ENCODE peak calls at places on chromosomes 12 and 14, in seven cellular contexts. One of them, this sample, is unnamed.

GRCh38 chr14:24252289-24253124 is 10.1 kb upstream of the TINF2 start:
- DNase-seq in AG10803: no peak
- DNase-seq in WTC11: no peak
- DNase-seq in CD4-positive, alpha-beta T cell: no peak
- DNase-seq in SK-N-SH: no peak
- DNase-seq in GM23338: no peak
- DNase-seq in lung: no peak
- DNase-seq in this sample: no peak

GRCh38 chr12:60393093-60393492 is 797.3 kb downstream of the SLC16A7 start:
- DNase-seq in AG10803: no peak
- DNase-seq in WTC11: no peak
- DNase-seq in CD4-positive, alpha-beta T cell: no peak
- DNase-seq in SK-N-SH: no peak
- DNase-seq in GM23338: no peak
- DNase-seq in lung: no peak
- DNase-seq in this sample: no peak

GRCh38 chr12:84911331-84912190 is 1.0 kb downstream of the SLC6A15 start:
- DNase-seq in AG10803: peak
- DNase-seq in WTC11: peak
- DNase-seq in CD4-positive, alpha-beta T cell: no peak
- DNase-seq in SK-N-SH: peak
- DNase-seq in GM23338: peak
- DNase-seq in lung: no peak
- DNase-seq in this sample: peak

GRCh38 chr14:60656755-60657608 is 7.7 kb upstream of the SIX1 start:
- DNase-seq in AG10803: peak
- DNase-seq in WTC11: peak
- DNase-seq in CD4-positive, alpha-beta T cell: no peak
- DNase-seq in SK-N-SH: peak
- DNase-seq in GM23338: peak
- DNase-seq in lung: no peak
- DNase-seq in this sample: peak

GRCh38 chr12:30701056-30701455 is 5.4 kb upstream of the IPO8 start:
- DNase-seq in AG10803: no peak
- DNase-seq in WTC11: no peak
- DNase-seq in CD4-positive, alpha-beta T cell: no peak
- DNase-seq in SK-N-SH: no peak
- DNase-seq in GM23338: no peak
- DNase-seq in lung: no peak
- DNase-seq in this sample: no peak

GRCh38 chr14:60931206-60931605 is 49.7 kb downstream of the TRMT5 start:
- DNase-seq in AG10803: no peak
- DNase-seq in WTC11: no peak
- DNase-seq in CD4-positive, alpha-beta T cell: no peak
- DNase-seq in SK-N-SH: no peak
- DNase-seq in GM23338: no peak
- DNase-seq in lung: no peak
- DNase-seq in this sample: no peak

GRCh38 chr12:69332815-69333358 is 15.3 kb upstream of the LYZ start:
- DNase-seq in AG10803: no peak
- DNase-seq in WTC11: no peak
- DNase-seq in CD4-positive, alpha-beta T cell: no peak
- DNase-seq in SK-N-SH: no peak
- DNase-seq in GM23338: no peak
- DNase-seq in lung: no peak
- DNase-seq in this sample: no peak

GRCh38 chr12:52769946-52770345 is 7.2 kb downstream of the KRT76 start:
- DNase-seq in AG10803: no peak
- DNase-seq in WTC11: no peak
- DNase-seq in CD4-positive, alpha-beta T cell: no peak
- DNase-seq in SK-N-SH: no peak
- DNase-seq in GM23338: no peak
- DNase-seq in lung: no peak
- DNase-seq in this sample: no peak

GRCh38 chr12:106107566-106107965 is 31.2 kb downstream of the NUAK1 start:
- DNase-seq in AG10803: peak
- DNase-seq in WTC11: no peak
- DNase-seq in CD4-positive, alpha-beta T cell: no peak
- DNase-seq in SK-N-SH: no peak
- DNase-seq in GM23338: no peak
- DNase-seq in lung: no peak
- DNase-seq in this sample: peak

GRCh38 chr12:16612647-16613046 is 6.7 kb upstream of the LMO3 start:
- DNase-seq in AG10803: peak
- DNase-seq in WTC11: no peak
- DNase-seq in CD4-positive, alpha-beta T cell: no peak
- DNase-seq in SK-N-SH: no peak
- DNase-seq in GM23338: no peak
- DNase-seq in lung: no peak
- DNase-seq in this sample: peak

GRCh38 chr14:69317780-69318179 is 57.8 kb downstream of the GALNT16 start:
- DNase-seq in AG10803: no peak
- DNase-seq in WTC11: no peak
- DNase-seq in CD4-positive, alpha-beta T cell: peak
- DNase-seq in SK-N-SH: no peak
- DNase-seq in GM23338: no peak
- DNase-seq in lung: no peak
- DNase-seq in this sample: no peak

GRCh38 chr12:89946518-89946917 is 237.9 kb upstream of the ATP2B1 start:
- DNase-seq in AG10803: no peak
- DNase-seq in WTC11: no peak
- DNase-seq in CD4-positive, alpha-beta T cell: no peak
- DNase-seq in SK-N-SH: no peak
- DNase-seq in GM23338: no peak
- DNase-seq in lung: no peak
- DNase-seq in this sample: no peak

GRCh38 chr14:70662816-70663215 is 21.1 kb downstream of the TTC9 start:
- DNase-seq in AG10803: no peak
- DNase-seq in WTC11: no peak
- DNase-seq in CD4-positive, alpha-beta T cell: no peak
- DNase-seq in SK-N-SH: no peak
- DNase-seq in GM23338: no peak
- DNase-seq in lung: no peak
- DNase-seq in this sample: no peak

GRCh38 chr14:70662080-70662479 is 20.4 kb downstream of the TTC9 start:
- DNase-seq in AG10803: no peak
- DNase-seq in WTC11: no peak
- DNase-seq in CD4-positive, alpha-beta T cell: no peak
- DNase-seq in SK-N-SH: no peak
- DNase-seq in GM23338: no peak
- DNase-seq in lung: no peak
- DNase-seq in this sample: no peak

GRCh38 chr14:70663707-70664179 is 22.0 kb downstream of the TTC9 start:
- DNase-seq in AG10803: peak
- DNase-seq in WTC11: no peak
- DNase-seq in CD4-positive, alpha-beta T cell: no peak
- DNase-seq in SK-N-SH: no peak
- DNase-seq in GM23338: no peak
- DNase-seq in lung: no peak
- DNase-seq in this sample: no peak

GRCh38 chr14:70658899-70659298 is 17.2 kb downstream of the TTC9 start:
- DNase-seq in AG10803: no peak
- DNase-seq in WTC11: no peak
- DNase-seq in CD4-positive, alpha-beta T cell: no peak
- DNase-seq in SK-N-SH: no peak
- DNase-seq in GM23338: no peak
- DNase-seq in lung: no peak
- DNase-seq in this sample: no peak

DNA sequence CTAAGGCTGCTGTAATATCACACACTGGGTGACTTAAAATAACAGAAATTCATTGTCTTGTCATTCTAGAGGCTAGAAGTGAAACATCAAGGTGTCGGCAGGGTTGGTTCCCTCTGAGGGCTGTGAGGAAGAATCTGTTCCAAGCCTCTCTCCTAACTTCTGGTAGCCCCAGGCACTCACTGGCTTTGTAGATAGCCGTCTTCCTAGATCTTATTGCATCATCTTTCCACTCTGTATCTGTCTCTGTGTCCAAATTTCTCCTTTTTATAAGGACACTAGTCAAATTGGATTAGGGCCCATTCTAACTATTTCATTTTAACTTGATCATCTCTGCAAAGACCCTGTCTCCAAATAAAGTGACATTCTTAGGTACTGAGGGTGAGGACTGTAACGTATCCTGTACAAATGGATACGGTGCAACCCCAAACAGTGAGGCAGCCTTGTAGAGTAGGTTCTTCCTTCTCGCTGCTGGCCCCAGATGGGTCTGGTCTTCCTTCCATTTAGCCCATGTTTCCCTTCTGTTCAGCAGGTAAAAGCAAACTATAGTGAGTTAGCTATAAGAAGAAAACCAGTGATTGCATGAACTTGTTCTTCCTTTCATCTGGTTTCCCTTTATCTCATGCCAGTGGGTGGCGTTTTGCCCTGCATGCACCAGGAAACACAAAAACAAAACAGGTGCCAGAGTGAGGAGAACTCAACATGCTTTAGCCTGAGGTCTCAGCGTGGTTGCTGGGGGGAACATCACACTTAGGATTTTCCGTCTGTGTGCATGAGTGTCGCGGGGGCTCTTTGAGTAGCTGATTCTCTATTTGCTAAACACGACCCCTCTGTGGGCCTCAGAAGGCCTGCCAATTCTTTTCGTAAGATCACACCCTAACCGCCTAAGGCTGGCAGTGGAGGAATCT is 19.5 kb downstream of the TTC9 start:
- DNase-seq in AG10803: no peak
- DNase-seq in WTC11: no peak
- DNase-seq in CD4-positive, alpha-beta T cell: peak
- DNase-seq in SK-N-SH: no peak
- DNase-seq in GM23338: no peak
- DNase-seq in lung: no peak
- DNase-seq in this sample: no peak
- TF ChIP-seq CTCF in AG10803: no peak
- TF ChIP-seq CTCF in WTC11: no peak
- TF ChIP-seq CTCF in CD4-positive, alpha-beta T cell: peak
- TF ChIP-seq CTCF in SK-N-SH: no peak
- TF ChIP-seq CTCF in GM23338: peak
- TF ChIP-seq CTCF in lung: no peak
- TF ChIP-seq CTCF in this sample: no peak

GRCh38 chr12:77042834-77043233 is 22.5 kb downstream of the E2F7 start:
- DNase-seq in AG10803: no peak
- DNase-seq in WTC11: no peak
- DNase-seq in CD4-positive, alpha-beta T cell: no peak
- DNase-seq in SK-N-SH: no peak
- DNase-seq in GM23338: no peak
- DNase-seq in lung: no peak
- DNase-seq in this sample: no peak

GRCh38 chr12:77049767-77050353 is 15.5 kb downstream of the E2F7 start:
- DNase-seq in AG10803: peak
- DNase-seq in WTC11: no peak
- DNase-seq in CD4-positive, alpha-beta T cell: no peak
- DNase-seq in SK-N-SH: peak
- DNase-seq in GM23338: peak
- DNase-seq in lung: no peak
- DNase-seq in this sample: peak

GRCh38 chr12:77045183-77045582 is 20.2 kb downstream of the E2F7 start:
- DNase-seq in AG10803: no peak
- DNase-seq in WTC11: no peak
- DNase-seq in CD4-positive, alpha-beta T cell: no peak
- DNase-seq in SK-N-SH: peak
- DNase-seq in GM23338: no peak
- DNase-seq in lung: no peak
- DNase-seq in this sample: no peak

GRCh38 chr12:77053259-77053658 is 12.1 kb downstream of the E2F7 start:
- DNase-seq in AG10803: no peak
- DNase-seq in WTC11: no peak
- DNase-seq in CD4-positive, alpha-beta T cell: no peak
- DNase-seq in SK-N-SH: no peak
- DNase-seq in GM23338: no peak
- DNase-seq in lung: no peak
- DNase-seq in this sample: no peak

DNA sequence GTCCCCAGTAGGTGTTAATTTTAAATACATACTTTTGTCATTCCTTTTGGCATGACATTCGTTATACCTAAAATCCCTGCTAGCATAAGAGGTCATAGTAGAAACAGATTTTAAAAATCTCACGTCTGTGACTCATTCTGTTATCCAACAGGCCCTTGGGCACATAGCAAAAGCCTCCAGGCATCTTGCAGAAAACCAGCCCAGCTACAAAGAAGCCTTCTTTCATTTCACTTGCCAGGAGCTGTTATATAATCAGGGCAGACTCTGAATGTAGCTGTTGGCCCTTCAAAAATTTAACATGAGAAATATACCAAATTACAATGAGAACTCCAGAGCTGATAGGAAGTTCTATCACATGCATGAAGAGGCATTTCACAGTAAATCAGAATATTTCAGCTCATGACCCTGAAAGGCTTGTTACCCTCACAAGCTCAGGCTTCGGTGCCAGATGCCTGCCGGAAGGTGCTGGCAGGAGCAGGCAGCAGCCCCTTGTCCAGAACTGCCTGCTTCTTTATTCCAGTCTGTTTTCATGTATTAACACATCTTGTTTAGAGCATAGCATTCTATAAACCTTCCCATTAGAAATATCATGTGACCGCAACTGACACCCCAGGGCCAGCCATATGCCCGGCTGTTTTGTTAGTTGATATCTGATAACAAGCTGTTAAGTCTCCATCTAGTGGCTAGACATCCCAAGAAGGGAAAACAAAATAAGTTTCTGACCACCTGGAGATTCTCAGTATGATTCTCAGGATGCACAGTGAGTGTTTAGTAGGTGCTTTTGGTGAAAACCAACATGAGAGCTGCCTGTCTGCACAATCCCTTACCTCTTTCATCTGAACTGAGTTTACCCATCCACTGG is 17.8 kb downstream of the E2F7 start:
- DNase-seq in AG10803: peak
- DNase-seq in WTC11: no peak
- DNase-seq in CD4-positive, alpha-beta T cell: no peak
- DNase-seq in SK-N-SH: no peak
- DNase-seq in GM23338: no peak
- DNase-seq in lung: no peak
- DNase-seq in this sample: no peak
- TF ChIP-seq CTCF in AG10803: no peak
- TF ChIP-seq CTCF in WTC11: no peak
- TF ChIP-seq CTCF in CD4-positive, alpha-beta T cell: no peak
- TF ChIP-seq CTCF in SK-N-SH: peak
- TF ChIP-seq CTCF in GM23338: peak
- TF ChIP-seq CTCF in lung: no peak
- TF ChIP-seq CTCF in this sample: peak

GRCh38 chr12:96121271-96121711 is 72.9 kb upstream of the ELK3 start:
- DNase-seq in AG10803: no peak
- DNase-seq in WTC11: no peak
- DNase-seq in CD4-positive, alpha-beta T cell: no peak
- DNase-seq in SK-N-SH: no peak
- DNase-seq in GM23338: no peak
- DNase-seq in lung: no peak
- DNase-seq in this sample: peak

GRCh38 chr12:96117460-96117859 is 76.7 kb upstream of the ELK3 start:
- DNase-seq in AG10803: no peak
- DNase-seq in WTC11: no peak
- DNase-seq in CD4-positive, alpha-beta T cell: no peak
- DNase-seq in SK-N-SH: no peak
- DNase-seq in GM23338: no peak
- DNase-seq in lung: no peak
- DNase-seq in this sample: no peak

GRCh38 chr12:96120359-96121100 is 73.6 kb upstream of the ELK3 start:
- DNase-seq in AG10803: no peak
- DNase-seq in WTC11: peak
- DNase-seq in CD4-positive, alpha-beta T cell: no peak
- DNase-seq in SK-N-SH: peak
- DNase-seq in GM23338: peak
- DNase-seq in lung: peak
- DNase-seq in this sample: no peak
- TF ChIP-seq CTCF in AG10803: no peak
- TF ChIP-seq CTCF in WTC11: no peak
- TF ChIP-seq CTCF in CD4-positive, alpha-beta T cell: no peak
- TF ChIP-seq CTCF in SK-N-SH: no peak
- TF ChIP-seq CTCF in GM23338: no peak
- TF ChIP-seq CTCF in lung: no peak
- TF ChIP-seq CTCF in this sample: no peak

GRCh38 chr12:66548338-66549049 is 130.4 kb downstream of the GRIP1 start:
- DNase-seq in AG10803: no peak
- DNase-seq in WTC11: no peak
- DNase-seq in CD4-positive, alpha-beta T cell: no peak
- DNase-seq in SK-N-SH: no peak
- DNase-seq in GM23338: peak
- DNase-seq in lung: no peak
- DNase-seq in this sample: no peak
- TF ChIP-seq CTCF in AG10803: peak
- TF ChIP-seq CTCF in WTC11: no peak
- TF ChIP-seq CTCF in CD4-positive, alpha-beta T cell: no peak
- TF ChIP-seq CTCF in SK-N-SH: peak
- TF ChIP-seq CTCF in GM23338: peak
- TF ChIP-seq CTCF in lung: no peak
- TF ChIP-seq CTCF in this sample: peak

This sample was measured in fibroblast of villous mesenchyme.